ENCODE peak calls at places on chromosome 5, in five cellular contexts. T is body of pancreas, F is H1, Q is spleen, Y is prostate gland. P is an unnamed sample.

GRCh38 chr5:160938532-160938931 is 86.5 kb upstream of the ATP10B start:
- DNase-seq in T (peak; percentile 85), F (no peak), Q (no peak), Y (no peak), P (peak; percentile 24)

GRCh38 chr5:78896128-78896527 is 89.0 kb downstream of the ARSB start:
- DNase-seq in T (no peak), F (no peak), Q (no peak), Y (no peak), P (no peak)

GRCh38 chr5:97838214-97838613 is 655.2 kb upstream of the RIOK2 start:
- DNase-seq in T (no peak), F (no peak), Q (no peak), Y (no peak), P (no peak)

GRCh38 chr5:177473461-177473991 is at the start of gene DBN1:
- DNase-seq in T (peak; percentile 60), F (peak; percentile 74), Q (no peak), Y (no peak), P (peak; percentile 67)

GRCh38 chr5:93572773-93573626 is 8.0 kb downstream of the NR2F1-AS1 start:
- DNase-seq in T (no peak), F (peak; percentile 85), Q (no peak), Y (no peak), P (no peak)

GRCh38 chr5:52989781-52990530 is 804 bp downstream of the ITGA2 start:
- DNase-seq in T (peak; percentile 55), F (peak; percentile 57), Q (peak; percentile 78), Y (peak; percentile 51), P (peak; percentile 59)

GRCh38 chr5:142981475-142981874 is 211.3 kb downstream of the ARHGAP26 start:
- DNase-seq in T (no peak), F (no peak), Q (no peak), Y (no peak), P (no peak)

GRCh38 chr5:177524941-177525655 is 8.3 kb upstream of the DDX41 start:
- DNase-seq in T (no peak), F (no peak), Q (peak; percentile 39), Y (peak; percentile 62), P (no peak)

GRCh38 chr5:39526914-39527477 is 102.2 kb upstream of the DAB2 start:
- DNase-seq in T (no peak), F (no peak), Q (no peak), Y (no peak), P (no peak)

GRCh38 chr5:81778642-81779041 is 27.7 kb upstream of the SSBP2 start:
- DNase-seq in T (peak; percentile 24), F (no peak), Q (no peak), Y (no peak), P (no peak)

GRCh38 chr5:179371123-179371515 is 25.9 kb upstream of the ADAMTS2 start:
- DNase-seq in T (no peak), F (no peak), Q (no peak), Y (no peak), P (no peak)
- H3K27ac ChIP-seq in T (no peak overlapping the region), F (no peak overlapping the region), Q (no peak overlapping the region), Y (no peak overlapping the region), P (no peak overlapping the region)

DNA sequence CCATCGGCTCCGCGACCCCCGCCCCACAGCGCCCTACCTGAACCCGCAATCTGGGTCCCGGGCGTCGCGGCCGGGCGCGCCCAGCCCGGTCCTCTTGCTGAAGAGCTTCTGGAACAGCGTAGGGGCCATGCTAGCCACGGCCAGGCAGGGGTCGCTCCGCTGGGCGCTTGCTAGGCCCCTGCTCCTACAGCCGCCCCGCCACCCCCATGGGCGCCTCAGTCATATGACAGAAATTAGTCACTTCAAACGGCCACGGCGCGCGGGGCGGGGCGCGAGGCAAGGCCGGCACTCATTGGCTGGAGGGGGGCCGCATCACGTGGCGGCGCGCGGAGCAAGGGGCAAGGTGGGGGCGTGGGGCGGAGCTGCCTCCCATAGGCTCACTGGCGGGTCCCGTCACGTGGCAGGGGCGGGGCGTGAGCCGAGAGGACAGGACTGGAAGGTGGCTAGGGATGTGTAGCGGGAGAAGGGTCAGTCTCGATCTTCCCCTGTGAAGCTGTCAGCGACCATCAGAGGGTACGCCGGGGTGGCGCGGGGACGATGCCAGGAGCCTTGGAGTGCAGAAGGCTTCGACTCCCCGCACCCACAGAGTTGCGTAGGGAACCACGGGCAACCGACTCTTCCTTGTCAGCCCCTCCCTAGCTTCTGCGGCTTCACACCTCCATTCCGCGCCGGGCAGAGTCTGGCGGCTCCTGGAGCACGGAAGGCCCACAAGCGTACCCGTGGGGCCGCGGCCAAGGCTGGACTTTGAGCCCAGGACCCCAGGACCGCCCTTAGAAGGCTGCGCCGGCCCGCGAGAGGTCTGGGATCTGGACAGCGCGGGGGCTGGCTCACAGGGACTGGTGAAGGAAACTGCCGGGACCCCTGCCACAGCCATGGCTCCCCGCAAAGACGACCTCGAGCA is at the start of gene FNIP1:
- DNase-seq in T (peak; percentile 99), F (peak; percentile 98), Q (peak; percentile 100), Y (peak; percentile 100), P (peak; percentile 100)
- TF ChIP-seq POLR2A in T (peak; percentile 95), F (peak; percentile 72), Q (peak; percentile 91), Y (peak; percentile 96), P (peak; percentile 97)

GRCh38 chr5:144141581-144141980 is 28.9 kb downstream of the YIPF5 start:
- DNase-seq in T (no peak), F (no peak), Q (no peak), Y (no peak), P (no peak)
- H3K27ac ChIP-seq in T (no peak overlapping the region), F (no peak overlapping the region), Q (no peak overlapping the region), Y (no peak overlapping the region), P (no peak overlapping the region)

DNA sequence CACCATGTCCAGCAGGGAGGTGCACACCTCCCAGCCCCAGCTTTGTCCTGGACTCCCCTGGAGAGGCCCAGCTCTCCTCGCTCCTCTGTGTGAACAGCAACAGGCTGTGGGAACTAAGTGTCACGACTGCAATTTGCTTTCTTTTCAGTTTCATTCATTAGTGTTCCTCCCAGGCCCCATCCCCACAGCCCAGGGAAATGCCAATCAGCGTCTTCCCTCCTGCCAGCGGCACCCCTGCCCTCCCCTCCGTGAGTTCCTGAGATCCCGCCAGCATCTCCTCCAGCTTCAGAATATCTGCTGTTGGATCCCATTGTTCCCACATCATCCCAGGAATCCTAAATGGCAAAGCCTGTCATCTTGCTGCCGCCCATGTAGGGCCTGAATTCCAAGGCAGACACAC is 13.1 kb upstream of the RPL26L1 start:
- DNase-seq in T (no peak), F (no peak), Q (peak; percentile 43), Y (no peak), P (no peak)
- TF ChIP-seq POLR2A in T (no peak), F (no peak), Q (no peak), Y (no peak), P (no peak)